ENCODE peak calls at places on chromosomes 6 and 20, in four cellular contexts. J is LoVo; K is stimulated activated CD8-positive, alpha-beta memory T cell treated with anti-CD3 and anti-CD28 coated beads, Interleukin-7, amount 100 ng/mL, for 4 hours; R is H54. I is an unnamed sample.

GRCh38 chr6:110476046-110476849 is at the start of gene SLC22A16:
- DNase-seq in J (no peak), K (no peak), R (no peak), I (no peak)

GRCh38 chr20:62367483-62368302 is 581 bp upstream of the LAMA5 start:
- DNase-seq in J (no peak), K (no peak), R (no peak), I (no peak)

GRCh38 chr6:7671581-7671980 is 54.3 kb upstream of the BMP6 start:
- DNase-seq in J (no peak), K (no peak), R (no peak), I (no peak)

GRCh38 chr6:30759575-30760239 is 15.4 kb upstream of the IER3 start:
- DNase-seq in J (no peak), K (no peak), R (no peak), I (no peak)

GRCh38 chr6:47520282-47520681 is 42.7 kb downstream of the CD2AP start:
- DNase-seq in J (peak; percentile 11), K (no peak), R (no peak), I (no peak)

GRCh38 chr20:20440473-20440872 is 72.6 kb downstream of the INSM1 start:
- DNase-seq in J (no peak), K (no peak), R (no peak), I (no peak)

GRCh38 chr20:32484221-32485125 is 100.7 kb downstream of the NOL4L start:
- DNase-seq in J (peak; percentile 6), K (no peak), R (no peak), I (peak; percentile 89)

GRCh38 chr6:168117942-168118341 is 38.9 kb upstream of the FRMD1 start:
- DNase-seq in J (no peak), K (no peak), R (no peak), I (no peak)

GRCh38 chr6:105105094-105105493 is 74.7 kb downstream of the POPDC3 start:
- DNase-seq in J (no peak), K (no peak), R (no peak), I (no peak)

GRCh38 chr6:28803337-28803709 is 120.5 kb downstream of the TRIM27 start:
- DNase-seq in J (peak; percentile 39), K (no peak), R (no peak), I (no peak)